ENCODE peak calls at places on chromosome 20, in seven cellular contexts. N, V, U, L, E, S and O are unnamed samples.

GRCh38 chr20:37185681-37186080 is 6.3 kb upstream of the MROH8 start:
- DNase-seq in N (no peak), V (no peak), U (no peak), L (no peak), E (no peak), S (no peak), O (peak; percentile 28)

GRCh38 chr20:20827992-20828597 is 115.7 kb upstream of the RALGAPA2 start:
- DNase-seq in N (no peak), V (no peak), U (no peak), L (peak; percentile 86), E (no peak), S (no peak), O (no peak)

GRCh38 chr20:23205221-23205620 is 119.1 kb upstream of the CD93 start:
- DNase-seq in N (no peak), V (no peak), U (no peak), L (no peak), E (no peak), S (no peak), O (no peak)

GRCh38 chr20:40431611-40432010 is 257.4 kb downstream of the MAFB start:
- DNase-seq in N (no peak), V (no peak), U (no peak), L (no peak), E (no peak), S (no peak), O (no peak)

GRCh38 chr20:11267131-11267761 is 593.4 kb upstream of the JAG1 start:
- DNase-seq in N (no peak), V (peak; percentile 68), U (no peak), L (no peak), E (no peak), S (peak; percentile 95), O (no peak)

GRCh38 chr20:19602660-19603389 is 155.2 kb upstream of the RIN2 start:
- DNase-seq in N (no peak), V (no peak), U (no peak), L (no peak), E (no peak), S (no peak), O (no peak)

GRCh38 chr20:50536333-50536732 is 26.1 kb downstream of the PTPN1 start:
- DNase-seq in N (no peak), V (no peak), U (no peak), L (no peak), E (no peak), S (no peak), O (no peak)

GRCh38 chr20:7754102-7754501 is 186.2 kb downstream of the HAO1 start:
- DNase-seq in N (no peak), V (no peak), U (no peak), L (no peak), E (no peak), S (no peak), O (no peak)